ENCODE peak calls at places on chromosomes 11 and 22, in four cellular contexts. X is HL-60, F is GM12891, L is GM12878. S is an unnamed sample.

GRCh38 chr11:64013141-64013896 is 22.4 kb upstream of the FLRT1 start:
- DNase-seq in X (no peak), F (no peak), L (no peak), S (no peak)

GRCh38 chr22:42662114-42663021 is 13.2 kb upstream of the CYB5R3 start:
- DNase-seq in X (peak), F (peak), L (no peak), S (peak)

GRCh38 chr11:133163463-133164419 is 368.6 kb downstream of the OPCML start:
- DNase-seq in X (peak), F (peak), L (peak), S (peak)

GRCh38 chr11:131957891-131958290 is 587.5 kb downstream of the NTM start:
- DNase-seq in X (no peak), F (no peak), L (no peak), S (no peak)

GRCh38 chr11:47587039-47587675 is 679 bp downstream of the FAM180B start:
- DNase-seq in X (no peak), F (no peak), L (no peak), S (no peak)

GRCh38 chr22:41197808-41198585 is 7.1 kb upstream of the L3MBTL2 start:
- DNase-seq in X (peak), F (no peak), L (no peak), S (peak)

GRCh38 chr11:56396047-56396446 is 16.4 kb upstream of the OR5AL1 start:
- DNase-seq in X (no peak), F (no peak), L (no peak), S (no peak)

GRCh38 chr11:13962562-13963168 is at the start of gene SPON1:
- DNase-seq in X (no peak), F (peak), L (no peak), S (no peak)

GRCh38 chr11:10930224-10930960 is 72.5 kb upstream of the ZBED5 start:
- DNase-seq in X (peak), F (no peak), L (no peak), S (no peak)

GRCh38 chr22:19827341-19828034 is 27.2 kb downstream of the GNB1L start:
- DNase-seq in X (no peak), F (no peak), L (no peak), S (peak)

GRCh38 chr22:25193548-25193947 is 6.1 kb upstream of the CRYBB3 start:
- DNase-seq in X (no peak), F (no peak), L (no peak), S (peak)
- TF ChIP-seq SPI1 in X (no peak), F (no peak), L (no peak), S (no peak)

DNA sequence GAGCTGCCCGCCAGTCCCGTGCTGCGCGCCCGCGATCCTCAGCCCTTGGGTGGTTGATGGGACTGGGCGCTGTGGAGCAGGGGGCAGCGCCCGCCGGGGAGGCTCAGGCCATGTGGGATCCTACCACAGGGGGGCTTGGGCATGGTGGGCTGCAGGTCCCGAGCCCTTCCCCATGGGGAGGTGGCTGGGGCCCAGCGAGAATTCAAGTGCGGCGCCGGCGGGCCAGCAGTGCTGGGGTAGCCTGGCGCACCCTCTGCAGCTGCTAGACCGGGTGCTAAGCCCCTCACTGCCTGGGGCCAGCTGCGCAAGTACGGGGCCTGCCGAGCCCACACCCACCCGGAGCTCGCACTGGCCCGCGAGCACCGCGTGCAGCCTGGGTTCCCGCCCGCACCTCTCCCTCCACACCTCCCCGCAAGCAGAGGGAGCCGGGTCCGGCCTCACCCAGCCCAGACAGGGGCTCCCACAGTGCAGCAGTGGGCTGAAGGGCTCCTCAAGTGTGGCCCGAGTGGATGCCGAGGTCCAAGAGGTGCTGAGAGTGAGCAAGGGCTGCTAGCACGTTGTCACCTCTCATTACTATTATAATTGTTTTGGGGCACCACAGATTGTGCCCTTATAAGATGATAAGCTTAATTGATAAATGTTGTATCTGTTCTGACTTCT is 333.2 kb downstream of the CASP12 start:
- DNase-seq in X (no peak), F (no peak), L (no peak), S (no peak)
- TF ChIP-seq SPI1 in X (no peak), F (no peak), L (no peak), S (no peak)

GRCh38 chr11:32039149-32039548 is 51.7 kb upstream of the RCN1 start:
- DNase-seq in X (no peak), F (no peak), L (no peak), S (no peak)
- TF ChIP-seq SPI1 in X (no peak), F (no peak), L (no peak), S (no peak)

DNA sequence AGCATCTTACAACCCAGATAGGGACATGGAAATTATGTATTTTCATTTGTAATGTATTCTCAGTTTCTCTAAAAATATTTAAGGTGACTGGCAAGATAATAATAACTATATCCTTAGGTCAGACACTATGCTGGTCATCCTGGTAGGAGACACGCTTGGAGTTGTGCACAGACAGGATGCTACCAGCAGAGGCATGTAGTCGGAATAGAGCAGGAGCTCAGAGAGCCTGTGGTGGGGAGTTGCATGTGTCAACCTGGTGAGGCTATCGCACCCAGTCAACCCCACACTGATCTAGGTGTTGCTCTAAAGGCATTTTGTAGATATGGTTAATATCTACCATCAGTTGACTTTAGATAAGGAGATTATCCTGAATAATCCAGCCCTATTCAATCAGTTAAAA is 318.5 kb downstream of the MIAT start:
- DNase-seq in X (no peak), F (no peak), L (no peak), S (no peak)
- TF ChIP-seq SPI1 in X (no peak), F (no peak), L (no peak), S (no peak)

GRCh38 chr11:128208329-128209220 is 378.8 kb downstream of the ETS1 start:
- DNase-seq in X (no peak), F (no peak), L (no peak), S (no peak)
- TF ChIP-seq SPI1 in X (no peak), F (no peak), L (no peak), S (no peak)

DNA sequence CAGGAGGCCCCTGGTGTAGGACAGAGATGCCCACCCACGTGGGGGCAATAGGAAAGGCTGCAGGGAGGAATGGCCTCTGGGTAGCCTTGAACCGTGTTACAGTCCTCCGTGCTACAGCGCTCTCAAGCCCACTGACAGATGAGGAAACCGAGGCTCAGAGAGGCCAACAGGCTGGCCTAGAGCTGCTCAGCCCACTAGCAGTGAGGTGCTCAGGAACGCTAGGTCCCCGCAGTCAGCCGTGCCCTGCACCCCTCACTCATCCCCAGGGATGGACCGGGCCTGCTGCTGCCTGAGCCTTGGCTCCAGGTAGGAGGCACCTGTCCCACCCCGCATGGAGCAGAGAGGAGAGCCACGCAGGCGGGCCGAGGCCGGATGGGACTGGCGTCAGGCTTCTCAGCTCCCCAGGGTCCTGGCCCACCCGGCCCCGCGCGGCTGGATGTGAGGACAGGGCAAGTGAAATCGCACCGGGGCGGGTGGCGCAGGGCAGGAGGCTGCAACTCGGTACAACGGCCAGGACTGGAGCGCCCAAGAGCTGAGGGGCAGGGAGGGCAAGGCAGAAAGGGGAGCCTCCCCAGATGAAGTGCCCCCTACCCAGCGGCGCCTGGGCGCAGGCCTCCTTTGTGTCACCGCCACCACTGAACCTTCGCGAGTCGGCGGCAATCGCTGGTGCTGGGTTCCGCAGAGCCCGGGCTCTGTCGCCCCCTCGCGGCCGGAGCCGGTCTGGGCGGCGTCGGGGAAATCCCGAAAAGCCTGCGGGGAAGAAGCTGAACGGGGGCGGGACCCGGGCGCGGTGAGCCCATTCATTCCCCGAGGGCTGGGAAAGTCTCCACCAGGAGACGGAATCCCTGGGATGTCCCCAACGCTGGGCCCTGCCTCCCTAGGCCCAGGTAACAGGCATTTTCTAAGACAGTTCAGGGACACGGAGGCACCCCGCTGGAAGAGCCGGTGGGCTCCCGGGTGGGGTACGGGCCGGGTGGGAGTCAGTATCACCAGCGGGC is 8.4 kb upstream of the SLC2A11 start:
- DNase-seq in X (peak), F (peak), L (no peak), S (peak)
- TF ChIP-seq SPI1 in X (no peak), F (no peak), L (no peak), S (no peak)

GRCh38 chr22:26362471-26362870 is 66.6 kb upstream of the ASPHD2 start:
- DNase-seq in X (no peak), F (no peak), L (no peak), S (no peak)

GRCh38 chr22:26360169-26360885 is 68.7 kb upstream of the ASPHD2 start:
- DNase-seq in X (peak), F (peak), L (peak), S (peak)

GRCh38 chr22:26359156-26359555 is 69.9 kb upstream of the ASPHD2 start:
- DNase-seq in X (no peak), F (no peak), L (no peak), S (no peak)

GRCh38 chr22:26367402-26368245 is 61.4 kb upstream of the ASPHD2 start:
- DNase-seq in X (peak), F (peak), L (no peak), S (peak)

GRCh38 chr22:26364066-26365015 is 64.7 kb upstream of the ASPHD2 start:
- DNase-seq in X (peak), F (peak), L (peak), S (peak)
- TF ChIP-seq SPI1 in X (no peak), F (no peak), L (no peak), S (no peak)

DNA sequence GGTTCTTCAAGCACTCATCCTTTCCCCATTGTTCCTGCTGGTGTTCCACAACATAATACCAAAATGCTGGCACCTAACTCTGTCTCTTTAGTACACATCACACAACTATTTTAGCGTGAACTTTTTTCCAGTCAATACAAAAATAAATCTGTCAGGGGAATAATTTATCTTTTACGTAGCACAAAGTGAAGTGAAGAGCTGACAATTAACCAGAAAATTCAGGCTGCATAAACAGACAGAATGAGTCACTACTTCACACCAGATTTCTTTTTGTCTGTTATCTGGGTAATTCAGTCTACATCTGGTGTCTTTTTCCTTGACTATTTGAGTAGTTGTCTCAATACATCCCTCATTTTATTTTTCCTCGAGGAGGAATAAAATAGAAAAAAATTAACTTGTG is 7.9 kb upstream of the ETS1 start:
- DNase-seq in X (no peak), F (no peak), L (no peak), S (no peak)
- TF ChIP-seq SPI1 in X (no peak), F (no peak), L (no peak), S (no peak)

GRCh38 chr11:35412285-35412684 is 7.1 kb downstream of the SLC1A2 start:
- DNase-seq in X (no peak), F (no peak), L (no peak), S (no peak)
- TF ChIP-seq SPI1 in X (no peak), F (no peak), L (no peak), S (no peak)

GRCh38 chr11:35786918-35787557 is 124.5 kb downstream of the TRIM44 start:
- DNase-seq in X (no peak), F (no peak), L (no peak), S (no peak)

GRCh38 chr11:35786188-35786587 is 123.6 kb downstream of the TRIM44 start:
- DNase-seq in X (no peak), F (no peak), L (no peak), S (no peak)

GRCh38 chr11:35785287-35786167 is 123.0 kb downstream of the TRIM44 start:
- DNase-seq in X (no peak), F (no peak), L (peak), S (no peak)

GRCh38 chr11:35784699-35785098 is 122.1 kb downstream of the TRIM44 start:
- DNase-seq in X (no peak), F (no peak), L (no peak), S (no peak)

GRCh38 chr11:35787626-35788025 is 125.1 kb downstream of the TRIM44 start:
- DNase-seq in X (no peak), F (no peak), L (no peak), S (no peak)
- TF ChIP-seq SPI1 in X (no peak), F (no peak), L (no peak), S (no peak)